ENCODE peak calls at places on chromosomes 13 and 19, in six cellular contexts. One of them, this sample, is unnamed.

GRCh38 chr19:29697523-29698261 is 17.4 kb downstream of the C19orf12 start:
- DNase-seq in HEK293T: no peak
- DNase-seq in DMS79 treated with DMSO at 0.1 percent for 48 hours: no peak
- DNase-seq in M059J: no peak
- DNase-seq in suprapubic skin: no peak
- DNase-seq in D341Med: no peak
- DNase-seq in this sample: no peak

GRCh38 chr13:35566340-35566739 is 89.9 kb upstream of the MAB21L1 start:
- DNase-seq in HEK293T: no peak
- DNase-seq in M059J: no peak
- DNase-seq in DMS79 treated with DMSO at 0.1 percent for 48 hours: no peak
- DNase-seq in D341Med: no peak
- DNase-seq in suprapubic skin: no peak
- DNase-seq in this sample: no peak

GRCh38 chr19:4676955-4677731 is 7.0 kb upstream of the MYDGF start:
- DNase-seq in DMS79 treated with DMSO at 0.1 percent for 48 hours: no peak
- DNase-seq in M059J: peak; percentile 16
- DNase-seq in HEK293T: peak; percentile 65
- DNase-seq in D341Med: peak; percentile 82
- DNase-seq in suprapubic skin: no peak
- DNase-seq in this sample: peak; percentile 55

GRCh38 chr19:4754248-4754647 is 30.6 kb upstream of the DPP9 start:
- DNase-seq in HEK293T: no peak
- DNase-seq in DMS79 treated with DMSO at 0.1 percent for 48 hours: no peak
- DNase-seq in D341Med: no peak
- DNase-seq in suprapubic skin: no peak
- DNase-seq in M059J: peak; percentile 39
- DNase-seq in this sample: no peak

GRCh38 chr19:3479177-3479818 is 1.0 kb downstream of the SMIM24 start:
- DNase-seq in M059J: no peak
- DNase-seq in suprapubic skin: peak; percentile 63
- DNase-seq in DMS79 treated with DMSO at 0.1 percent for 48 hours: no peak
- DNase-seq in D341Med: peak; percentile 63
- DNase-seq in HEK293T: peak; percentile 77
- DNase-seq in this sample: no peak

GRCh38 chr19:1653300-1653628 is 849 bp upstream of the TCF3 start:
- DNase-seq in HEK293T: no peak
- DNase-seq in DMS79 treated with DMSO at 0.1 percent for 48 hours: no peak
- DNase-seq in D341Med: no peak
- DNase-seq in M059J: no peak
- DNase-seq in suprapubic skin: no peak
- DNase-seq in this sample: no peak

GRCh38 chr13:39016789-39017188 is 21.1 kb downstream of the PROSER1 start:
- DNase-seq in D341Med: peak; percentile 61
- DNase-seq in DMS79 treated with DMSO at 0.1 percent for 48 hours: no peak
- DNase-seq in suprapubic skin: no peak
- DNase-seq in HEK293T: peak; percentile 43
- DNase-seq in M059J: peak; percentile 7
- DNase-seq in this sample: no peak

GRCh38 chr13:26051231-26052135 is at the start of gene SHISA2:
- DNase-seq in D341Med: peak; percentile 77
- DNase-seq in M059J: no peak
- DNase-seq in DMS79 treated with DMSO at 0.1 percent for 48 hours: peak; percentile 31
- DNase-seq in HEK293T: peak; percentile 70
- DNase-seq in suprapubic skin: no peak
- DNase-seq in this sample: no peak

GRCh38 chr19:46478356-46478986 is 7.1 kb upstream of the PNMA8A start:
- DNase-seq in HEK293T: no peak
- DNase-seq in D341Med: no peak
- DNase-seq in M059J: peak; percentile 61
- DNase-seq in suprapubic skin: no peak
- DNase-seq in DMS79 treated with DMSO at 0.1 percent for 48 hours: peak; percentile 31
- DNase-seq in this sample: no peak

GRCh38 chr19:34319785-34320184 is 45.2 kb upstream of the GPI start:
- DNase-seq in DMS79 treated with DMSO at 0.1 percent for 48 hours: no peak
- DNase-seq in D341Med: no peak
- DNase-seq in suprapubic skin: no peak
- DNase-seq in M059J: peak; percentile 3
- DNase-seq in HEK293T: no peak
- DNase-seq in this sample: no peak

GRCh38 chr13:85519363-85519762 is 279.9 kb downstream of the SLITRK6 start:
- DNase-seq in DMS79 treated with DMSO at 0.1 percent for 48 hours: no peak
- DNase-seq in D341Med: no peak
- DNase-seq in M059J: no peak
- DNase-seq in suprapubic skin: no peak
- DNase-seq in HEK293T: no peak
- DNase-seq in this sample: no peak

This sample was measured in NCI-H460.